ENCODE peak calls at places on chromosomes 13 and 19, in five cellular contexts. Q is breast epithelium, F is cardiac fibroblast, M is astrocyte of the cerebellum, U is AG09319. D is an unnamed sample.

GRCh38 chr13:59458908-59459579 is 704.7 kb downstream of the DIAPH3 start:
- DNase-seq in Q (no peak), F (peak; percentile 87), M (peak; percentile 44), U (peak; percentile 29), D (peak; percentile 20)

GRCh38 chr19:32998722-32999121 is 26.7 kb downstream of the FAAP24 start:
- DNase-seq in Q (no peak), F (no peak), M (no peak), U (no peak), D (no peak)

GRCh38 chr13:113545455-113545930 is 39.1 kb upstream of the TFDP1 start:
- DNase-seq in Q (no peak), F (peak; percentile 29), M (no peak), U (peak; percentile 49), D (peak; percentile 50)

GRCh38 chr13:95573226-95573625 is 20.7 kb downstream of the CLDN10 start:
- DNase-seq in Q (no peak), F (peak; percentile 48), M (no peak), U (no peak), D (peak; percentile 38)

GRCh38 chr13:111371720-111372119 is 51.3 kb downstream of the TEX29 start:
- DNase-seq in Q (no peak), F (no peak), M (no peak), U (no peak), D (no peak)

GRCh38 chr13:39047560-39047959 is 9.3 kb downstream of the NHLRC3 start:
- DNase-seq in Q (no peak), F (no peak), M (no peak), U (no peak), D (no peak)

GRCh38 chr13:33932765-33933406 is 114.9 kb downstream of the RFC3 start:
- DNase-seq in Q (no peak), F (no peak), M (peak; percentile 44), U (no peak), D (peak; percentile 39)

GRCh38 chr13:110685305-110685704 is 20.6 kb downstream of the CARS2 start:
- DNase-seq in Q (no peak), F (no peak), M (no peak), U (no peak), D (no peak)

GRCh38 chr19:5801796-5802616 is 2.9 kb upstream of the NRTN start:
- DNase-seq in Q (no peak), F (peak; percentile 43), M (no peak), U (no peak), D (no peak)

GRCh38 chr19:10961073-10961762 is 388 bp downstream of the SMARCA4 start:
- DNase-seq in Q (peak; percentile 25), F (peak; percentile 30), M (no peak), U (no peak), D (peak; percentile 28)

GRCh38 chr13:49527123-49527522 is 31.4 kb downstream of the PHF11 start:
- DNase-seq in Q (no peak), F (peak; percentile 3), M (no peak), U (no peak), D (no peak)

GRCh38 chr13:44180876-44181536 is 192.6 kb upstream of the SERP2 start:
- DNase-seq in Q (no peak), F (no peak), M (no peak), U (no peak), D (no peak)

GRCh38 chr13:97875911-97876310 is 77.6 kb upstream of the IPO5 start:
- DNase-seq in Q (no peak), F (no peak), M (no peak), U (no peak), D (no peak)

GRCh38 chr13:101941095-101941777 is 460.6 kb downstream of the FGF14 start:
- DNase-seq in Q (no peak), F (peak; percentile 3), M (no peak), U (no peak), D (no peak)

GRCh38 chr13:67152123-67152522 is 78.0 kb downstream of the PCDH9 start:
- DNase-seq in Q (no peak), F (peak; percentile 6), M (no peak), U (no peak), D (no peak)

GRCh38 chr13:41668130-41668757 is 210.9 kb downstream of the RGCC start:
- DNase-seq in Q (peak; percentile 61), F (peak; percentile 97), M (peak; percentile 93), U (peak; percentile 89), D (peak; percentile 97)

GRCh38 chr13:31476266-31476665 is 263.1 kb upstream of the RXFP2 start:
- DNase-seq in Q (no peak), F (peak; percentile 93), M (peak; percentile 62), U (peak; percentile 15), D (peak; percentile 96)

GRCh38 chr13:29906432-29907011 is 56.1 kb upstream of the UBL3 start:
- DNase-seq in Q (no peak), F (no peak), M (no peak), U (no peak), D (no peak)

DNA sequence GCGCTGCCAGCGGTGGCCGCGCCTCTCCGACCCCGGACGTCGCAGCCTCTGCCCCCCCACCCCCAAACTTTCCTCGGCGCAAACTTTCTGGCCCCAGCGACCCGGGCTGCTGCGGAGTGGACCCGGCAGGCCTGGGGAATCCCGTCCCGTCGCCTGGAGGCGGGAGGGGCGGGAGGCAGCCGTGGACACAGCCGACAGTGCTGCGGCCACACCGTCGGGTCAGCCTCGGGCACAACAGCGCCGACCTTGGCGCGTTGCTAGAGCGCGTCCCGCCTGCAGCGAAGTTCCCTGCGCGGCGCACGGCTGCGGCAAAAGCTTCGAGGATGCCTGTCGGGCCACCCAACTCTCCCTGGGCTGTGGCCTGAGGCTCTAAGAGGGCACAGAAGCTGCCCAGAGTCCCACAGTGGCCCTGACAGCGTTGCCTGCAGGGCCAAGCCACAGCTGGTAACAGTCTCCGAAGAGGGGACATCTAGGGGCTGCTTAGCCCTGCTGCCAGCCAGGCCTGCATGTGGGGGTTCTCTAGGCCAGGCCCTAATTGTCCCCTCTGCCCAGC is 1.3 kb downstream of the NFIX start:
- DNase-seq in Q (no peak), F (peak; percentile 48), M (no peak), U (no peak), D (peak; percentile 46)
- TF ChIP-seq CTCF in Q (no peak), F (no peak), M (no peak), U (no peak), D (no peak)

DNA sequence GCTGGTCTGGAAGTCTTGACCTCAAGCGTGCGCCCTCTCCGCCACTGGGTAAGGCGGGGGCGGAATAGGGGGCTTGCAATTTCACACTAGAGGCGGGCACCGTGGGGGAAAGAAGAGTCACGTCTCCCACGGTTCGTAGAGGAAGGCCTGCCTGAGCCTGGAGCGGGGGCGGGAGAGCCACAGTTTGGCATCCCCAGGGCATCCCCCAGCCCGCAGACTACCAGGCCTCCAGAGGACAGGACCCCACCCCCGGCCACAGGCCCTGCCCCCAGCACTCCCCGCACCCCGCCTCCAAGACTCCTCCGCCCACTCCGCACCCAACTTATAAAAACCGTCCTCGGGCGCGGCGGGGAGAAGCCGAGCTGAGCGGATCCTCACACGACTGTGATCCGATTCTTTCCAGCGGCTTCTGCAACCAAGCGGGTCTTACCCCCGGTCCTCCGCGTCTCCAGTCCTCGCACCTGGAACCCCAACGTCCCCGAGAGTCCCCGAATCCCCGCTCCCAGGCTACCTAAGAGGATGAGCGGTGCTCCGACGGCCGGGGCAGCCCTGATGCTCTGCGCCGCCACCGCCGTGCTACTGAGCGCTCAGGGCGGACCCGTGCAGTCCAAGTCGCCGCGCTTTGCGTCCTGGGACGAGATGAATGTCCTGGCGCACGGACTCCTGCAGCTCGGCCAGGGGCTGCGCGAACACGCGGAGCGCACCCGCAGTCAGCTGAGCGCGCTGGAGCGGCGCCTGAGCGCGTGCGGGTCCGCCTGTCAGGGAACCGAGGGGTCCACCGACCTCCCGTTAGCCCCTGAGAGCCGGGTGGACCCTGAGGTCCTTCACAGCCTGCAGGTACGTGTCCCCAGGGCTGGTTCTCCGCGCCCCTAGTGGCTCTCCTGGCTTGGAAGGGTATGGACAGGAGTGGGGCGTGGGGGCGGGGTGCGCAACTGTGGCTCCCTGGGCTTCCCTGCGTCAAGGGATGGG is at the start of gene ANGPTL4:
- DNase-seq in Q (peak; percentile 58), F (peak; percentile 92), M (no peak), U (peak; percentile 46), D (peak; percentile 56)
- TF ChIP-seq CTCF in Q (peak; percentile 8), F (peak; percentile 27), M (no peak), U (peak; percentile 17), D (peak; percentile 32)

DNA sequence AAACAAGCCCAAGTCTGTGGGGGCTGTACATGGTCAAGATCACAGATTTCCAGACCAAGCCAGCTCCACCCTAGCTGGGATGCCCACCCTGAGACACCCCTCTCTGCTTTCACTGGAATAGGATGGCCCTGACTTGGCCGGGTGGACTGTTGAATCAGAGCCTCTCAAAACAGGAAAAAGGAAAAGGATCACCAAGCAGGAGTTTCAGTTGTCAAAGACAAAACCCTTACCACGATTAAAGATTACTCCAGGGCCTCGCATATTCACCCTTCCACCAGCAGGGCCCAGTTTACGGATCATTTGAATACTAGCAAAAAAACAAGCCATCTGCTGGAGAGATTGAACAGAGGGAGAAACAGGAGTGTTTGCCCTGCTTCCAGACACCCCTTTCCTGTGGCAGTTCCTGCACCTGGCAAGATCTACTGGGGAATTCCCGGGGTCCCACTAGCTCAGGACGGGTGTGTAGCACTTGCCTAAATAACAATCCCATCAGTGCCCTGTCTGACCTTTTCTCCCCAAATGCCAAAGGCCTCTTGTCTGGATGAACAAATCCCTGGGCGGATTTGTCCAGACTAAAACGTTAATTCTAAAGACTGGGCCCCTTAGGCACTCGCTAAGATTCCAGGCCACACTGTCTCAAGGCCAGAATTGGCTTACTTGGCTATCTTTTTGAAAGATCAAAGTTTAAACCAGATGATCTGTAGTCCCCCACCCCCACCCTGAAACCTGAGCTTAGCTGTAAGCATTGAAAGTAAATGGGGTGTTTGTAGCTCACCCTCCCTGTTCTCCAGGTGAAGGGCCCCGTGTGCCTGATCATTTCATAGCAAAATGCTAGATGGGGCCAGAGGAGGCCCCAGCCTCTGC is 38.4 kb downstream of the ACTN4 start:
- DNase-seq in Q (no peak), F (peak; percentile 83), M (peak; percentile 53), U (no peak), D (peak; percentile 83)
- TF ChIP-seq CTCF in Q (peak; percentile 72), F (peak; percentile 67), M (peak; percentile 77), U (peak; percentile 41), D (peak; percentile 80)

GRCh38 chr19:51389143-51389542 is 1.2 kb downstream of the C19orf84 start:
- DNase-seq in Q (no peak), F (no peak), M (no peak), U (no peak), D (no peak)

GRCh38 chr19:51398096-51398704 is 7.8 kb upstream of the C19orf84 start:
- DNase-seq in Q (no peak), F (peak; percentile 41), M (no peak), U (no peak), D (peak; percentile 41)

GRCh38 chr19:51396175-51396574 is 5.8 kb upstream of the C19orf84 start:
- DNase-seq in Q (no peak), F (no peak), M (no peak), U (no peak), D (no peak)

GRCh38 chr19:51391073-51391611 is 751 bp upstream of the C19orf84 start:
- DNase-seq in Q (no peak), F (no peak), M (no peak), U (no peak), D (no peak)

DNA sequence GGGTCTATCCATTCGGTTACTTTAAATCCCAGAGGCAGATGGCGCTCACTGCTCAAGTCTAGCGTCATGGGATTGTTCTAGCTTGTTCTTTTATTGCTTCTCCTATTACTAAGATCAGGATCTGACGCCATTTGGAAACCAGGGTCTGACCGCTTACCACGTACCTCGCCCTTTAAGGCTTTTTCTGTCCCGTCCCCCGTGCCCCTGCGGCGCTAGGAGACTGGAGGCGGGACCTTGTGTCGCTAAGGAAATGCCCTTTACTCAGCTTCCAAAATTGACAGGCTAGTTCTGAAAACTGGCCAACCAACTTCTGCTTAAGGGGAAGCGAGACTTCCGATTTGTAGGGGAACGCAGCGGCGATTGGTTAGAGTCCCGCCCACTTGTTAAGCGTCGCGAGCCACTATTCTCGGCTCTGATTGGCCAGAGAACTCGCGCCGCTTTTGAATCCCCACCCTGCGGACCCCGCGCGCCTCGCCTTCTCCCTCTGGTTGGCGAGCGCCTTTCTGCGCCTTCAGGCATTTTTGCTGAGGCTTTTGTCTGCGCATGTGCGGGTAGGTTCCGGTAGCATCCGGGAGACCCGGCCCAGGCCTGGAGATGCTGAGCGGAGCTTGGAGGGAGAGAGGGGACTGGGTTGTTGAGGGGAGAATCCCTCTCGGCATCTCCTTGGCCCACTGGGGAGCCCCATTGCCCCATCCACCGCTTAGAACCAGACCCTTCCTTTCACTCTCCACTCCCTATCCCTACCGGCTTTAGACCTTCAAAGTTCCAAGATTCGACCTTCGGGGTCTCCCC is 3.9 kb upstream of the C19orf84 start:
- DNase-seq in Q (peak; percentile 94), F (peak; percentile 99), M (peak; percentile 98), U (peak; percentile 97), D (peak; percentile 99)
- TF ChIP-seq CTCF in Q (no peak), F (peak; percentile 2), M (peak; percentile 24), U (no peak), D (no peak)

D was measured in fibroblast of the aortic adventitia.